ENCODE peak calls at places on chromosomes 1 and 21, in six cellular contexts. One of them, this sample, is unnamed.

GRCh38 chr1:71351438-71351837 is 270.6 kb upstream of the ZRANB2 start:
- DNase-seq in IMR-90: peak; percentile 81
- DNase-seq in neuronal stem cell: no peak
- DNase-seq in trophoblast cell: peak; percentile 37
- DNase-seq in mesenchymal stem cell: peak; percentile 28
- DNase-seq in H1: no peak
- DNase-seq in this sample: no peak

GRCh38 chr1:205041998-205042910 is 758 bp upstream of the CNTN2 start:
- DNase-seq in H1: no peak
- DNase-seq in IMR-90: no peak
- DNase-seq in neuronal stem cell: no peak
- DNase-seq in trophoblast cell: no peak
- DNase-seq in mesenchymal stem cell: no peak
- DNase-seq in this sample: no peak

GRCh38 chr1:22689505-22689904 is 21.1 kb upstream of the EPHB2 start:
- DNase-seq in mesenchymal stem cell: peak; percentile 96
- DNase-seq in trophoblast cell: peak; percentile 92
- DNase-seq in H1: no peak
- DNase-seq in IMR-90: peak; percentile 96
- DNase-seq in neuronal stem cell: no peak
- DNase-seq in this sample: no peak

GRCh38 chr21:41133896-41134522 is 34.0 kb upstream of the BACE2 start:
- DNase-seq in mesenchymal stem cell: peak; percentile 3
- DNase-seq in H1: no peak
- DNase-seq in neuronal stem cell: peak; percentile 20
- DNase-seq in IMR-90: peak; percentile 54
- DNase-seq in trophoblast cell: peak; percentile 63
- DNase-seq in this sample: no peak

GRCh38 chr1:3668585-3669300 is 16.4 kb downstream of the TP73 start:
- DNase-seq in IMR-90: no peak
- DNase-seq in trophoblast cell: peak; percentile 98
- DNase-seq in H1: peak; percentile 83
- DNase-seq in mesenchymal stem cell: no peak
- DNase-seq in neuronal stem cell: no peak
- DNase-seq in this sample: peak; percentile 90

GRCh38 chr1:215543191-215543606 is 23.9 kb upstream of the KCTD3 start:
- DNase-seq in H1: no peak
- DNase-seq in mesenchymal stem cell: peak; percentile 60
- DNase-seq in trophoblast cell: peak; percentile 15
- DNase-seq in neuronal stem cell: no peak
- DNase-seq in IMR-90: peak; percentile 72
- DNase-seq in this sample: no peak

GRCh38 chr1:166999090-166999489 is 10.0 kb downstream of the MAEL start:
- DNase-seq in mesenchymal stem cell: peak; percentile 6
- DNase-seq in trophoblast cell: no peak
- DNase-seq in neuronal stem cell: no peak
- DNase-seq in IMR-90: peak; percentile 16
- DNase-seq in H1: no peak
- DNase-seq in this sample: no peak

GRCh38 chr1:18949689-18950414 is 6.6 kb downstream of the IFFO2 start:
- DNase-seq in neuronal stem cell: no peak
- DNase-seq in IMR-90: peak; percentile 55
- DNase-seq in mesenchymal stem cell: peak; percentile 80
- DNase-seq in H1: no peak
- DNase-seq in trophoblast cell: peak; percentile 71
- DNase-seq in this sample: peak; percentile 68

GRCh38 chr1:38266197-38266520 is 219.6 kb upstream of the POU3F1 start:
- DNase-seq in IMR-90: no peak
- DNase-seq in trophoblast cell: no peak
- DNase-seq in mesenchymal stem cell: no peak
- DNase-seq in neuronal stem cell: no peak
- DNase-seq in H1: no peak
- DNase-seq in this sample: no peak

GRCh38 chr1:212256404-212256803 is 28.8 kb upstream of the PPP2R5A start:
- DNase-seq in IMR-90: no peak
- DNase-seq in mesenchymal stem cell: no peak
- DNase-seq in neuronal stem cell: no peak
- DNase-seq in trophoblast cell: no peak
- DNase-seq in H1: no peak
- DNase-seq in this sample: no peak

GRCh38 chr1:241079459-241079858 is 277.5 kb downstream of the RGS7 start:
- DNase-seq in IMR-90: no peak
- DNase-seq in neuronal stem cell: no peak
- DNase-seq in H1: no peak
- DNase-seq in mesenchymal stem cell: no peak
- DNase-seq in trophoblast cell: no peak
- DNase-seq in this sample: no peak

GRCh38 chr1:56065729-56066128 is 513.6 kb downstream of the PLPP3 start:
- DNase-seq in IMR-90: no peak
- DNase-seq in mesenchymal stem cell: peak; percentile 18
- DNase-seq in trophoblast cell: peak; percentile 24
- DNase-seq in neuronal stem cell: no peak
- DNase-seq in H1: no peak
- DNase-seq in this sample: no peak

GRCh38 chr21:36966846-36967657 is 583 bp upstream of the HLCS start:
- DNase-seq in neuronal stem cell: no peak
- DNase-seq in IMR-90: no peak
- DNase-seq in H1: peak; percentile 65
- DNase-seq in trophoblast cell: peak; percentile 39
- DNase-seq in mesenchymal stem cell: peak; percentile 37
- DNase-seq in this sample: no peak

GRCh38 chr1:33854091-33854490 is 9.8 kb upstream of the HMGB4 start:
- DNase-seq in H1: no peak
- DNase-seq in mesenchymal stem cell: no peak
- DNase-seq in IMR-90: no peak
- DNase-seq in trophoblast cell: no peak
- DNase-seq in neuronal stem cell: no peak
- DNase-seq in this sample: no peak

GRCh38 chr21:42079008-42079938 is 8.2 kb downstream of the UMODL1 start:
- DNase-seq in mesenchymal stem cell: no peak
- DNase-seq in trophoblast cell: no peak
- DNase-seq in neuronal stem cell: no peak
- DNase-seq in IMR-90: no peak
- DNase-seq in H1: no peak
- DNase-seq in this sample: no peak

GRCh38 chr1:147853391-147853790 is 49.2 kb upstream of the GJA8 start:
- DNase-seq in IMR-90: peak; percentile 11
- DNase-seq in mesenchymal stem cell: peak; percentile 42
- DNase-seq in H1: no peak
- DNase-seq in neuronal stem cell: no peak
- DNase-seq in trophoblast cell: peak; percentile 94
- DNase-seq in this sample: no peak

GRCh38 chr1:51313961-51314777 is 16.2 kb downstream of the TTC39A start:
- DNase-seq in H1: no peak
- DNase-seq in IMR-90: peak; percentile 87
- DNase-seq in mesenchymal stem cell: peak; percentile 81
- DNase-seq in neuronal stem cell: no peak
- DNase-seq in trophoblast cell: peak; percentile 63
- DNase-seq in this sample: no peak

DNA sequence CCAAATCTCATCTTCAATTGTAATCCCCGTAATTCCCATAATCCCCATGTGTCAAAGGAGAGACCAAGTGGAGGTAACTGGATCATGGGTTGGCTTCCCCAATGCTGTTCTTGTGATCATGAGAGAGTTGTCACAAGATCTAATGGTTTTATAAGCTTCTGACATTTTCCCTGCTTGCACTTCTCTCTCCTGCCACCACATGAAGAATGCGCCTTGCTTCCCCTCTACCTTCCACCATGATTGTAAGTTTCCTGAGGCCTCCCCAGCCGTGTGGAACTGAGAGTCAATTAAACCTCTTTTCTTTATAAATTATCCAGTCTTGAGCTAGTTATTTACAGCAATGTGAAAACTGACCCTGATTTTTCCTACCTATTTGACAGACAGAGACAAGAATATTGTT is 162.5 kb upstream of the SYT6 start:
- DNase-seq in mesenchymal stem cell: no peak
- DNase-seq in IMR-90: no peak
- DNase-seq in trophoblast cell: no peak
- DNase-seq in neuronal stem cell: no peak
- DNase-seq in H1: no peak
- DNase-seq in this sample: no peak
- H3K27ac ChIP-seq in mesenchymal stem cell: peak overlapping the region; percentile 57
- H3K27ac ChIP-seq in IMR-90: no peak overlapping the region
- H3K27ac ChIP-seq in trophoblast cell: no peak overlapping the region
- H3K27ac ChIP-seq in neuronal stem cell: no peak overlapping the region
- H3K27ac ChIP-seq in H1: no peak overlapping the region
- H3K27ac ChIP-seq in this sample: no peak overlapping the region

GRCh38 chr1:88204768-88205167 is 479.3 kb upstream of the PKN2 start:
- DNase-seq in trophoblast cell: no peak
- DNase-seq in neuronal stem cell: no peak
- DNase-seq in mesenchymal stem cell: no peak
- DNase-seq in IMR-90: no peak
- DNase-seq in H1: no peak
- DNase-seq in this sample: no peak

GRCh38 chr1:88204111-88204510 is 480.0 kb upstream of the PKN2 start:
- DNase-seq in neuronal stem cell: no peak
- DNase-seq in trophoblast cell: peak; percentile 54
- DNase-seq in mesenchymal stem cell: no peak
- DNase-seq in IMR-90: no peak
- DNase-seq in H1: no peak
- DNase-seq in this sample: no peak

DNA sequence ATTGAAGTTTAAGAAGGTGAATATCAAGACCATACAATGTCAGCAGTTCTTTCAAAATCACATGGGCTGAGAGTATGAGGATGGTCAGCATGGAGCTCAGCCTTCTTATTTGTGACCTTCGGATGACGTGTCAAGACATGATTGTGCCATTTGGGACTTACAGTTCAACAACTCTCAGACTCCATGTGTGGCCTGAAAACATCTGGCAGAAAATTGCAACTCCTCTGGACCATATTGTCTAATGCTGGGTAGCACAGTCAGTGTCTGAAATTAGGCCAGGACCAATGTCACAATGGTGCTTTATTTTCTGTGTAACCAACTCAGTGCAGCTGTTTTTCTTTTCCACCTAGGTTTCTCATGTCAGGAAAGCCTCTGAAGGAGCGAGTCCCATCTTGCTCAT is 483.5 kb upstream of the PKN2 start:
- DNase-seq in mesenchymal stem cell: no peak
- DNase-seq in IMR-90: no peak
- DNase-seq in trophoblast cell: no peak
- DNase-seq in neuronal stem cell: no peak
- DNase-seq in H1: no peak
- DNase-seq in this sample: no peak
- H3K14ac ChIP-seq in mesenchymal stem cell: no peak overlapping the region
- H3K14ac ChIP-seq in IMR-90: no peak overlapping the region
- H3K14ac ChIP-seq in trophoblast cell: no peak overlapping the region
- H3K14ac ChIP-seq in neuronal stem cell: no peak overlapping the region
- H3K14ac ChIP-seq in H1: no peak overlapping the region
- H3K14ac ChIP-seq in this sample: no peak overlapping the region

DNA sequence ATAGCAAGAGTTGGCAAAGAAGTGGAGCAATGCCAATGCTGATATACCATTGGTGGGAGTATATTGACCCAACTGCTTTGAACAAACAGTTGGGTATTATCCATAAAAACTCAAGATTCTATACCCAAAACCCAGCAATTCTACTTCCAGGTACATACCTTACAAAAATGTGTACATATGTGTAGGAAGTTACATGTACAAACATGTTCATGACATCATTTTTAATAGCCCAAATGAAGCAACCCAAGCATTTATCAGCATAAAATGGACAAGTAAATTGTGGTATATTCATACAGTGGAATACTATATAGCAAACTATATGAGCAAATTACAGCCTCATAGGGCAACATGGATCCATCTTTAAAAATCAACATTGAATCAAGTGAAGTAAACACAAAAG is 20.9 kb downstream of the RWDD3 start:
- DNase-seq in H1: no peak
- DNase-seq in IMR-90: no peak
- DNase-seq in trophoblast cell: no peak
- DNase-seq in mesenchymal stem cell: no peak
- DNase-seq in neuronal stem cell: no peak
- DNase-seq in this sample: no peak
- H3K27ac ChIP-seq in H1: no peak overlapping the region
- H3K27ac ChIP-seq in IMR-90: no peak overlapping the region
- H3K27ac ChIP-seq in trophoblast cell: no peak overlapping the region
- H3K27ac ChIP-seq in mesenchymal stem cell: no peak overlapping the region
- H3K27ac ChIP-seq in neuronal stem cell: no peak overlapping the region
- H3K27ac ChIP-seq in this sample: no peak overlapping the region

DNA sequence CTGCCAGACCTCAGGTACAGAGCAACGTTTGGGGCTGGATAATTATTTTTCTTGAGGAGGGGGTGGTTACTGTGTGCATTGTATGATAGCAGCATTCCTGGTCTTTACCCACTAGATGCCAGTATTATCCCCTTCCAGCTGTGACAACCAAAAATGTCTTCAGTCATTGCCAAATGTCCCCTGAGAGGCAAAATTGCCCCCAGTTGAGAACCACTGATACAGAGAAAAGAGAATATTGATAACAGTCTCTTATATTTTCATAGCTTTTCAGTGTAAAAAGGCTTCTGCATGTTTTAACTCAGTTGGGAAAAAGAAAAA is 51.8 kb upstream of the SYT14 start:
- DNase-seq in trophoblast cell: no peak
- DNase-seq in IMR-90: no peak
- DNase-seq in H1: no peak
- DNase-seq in neuronal stem cell: no peak
- DNase-seq in mesenchymal stem cell: no peak
- DNase-seq in this sample: no peak
- H3K14ac ChIP-seq in trophoblast cell: no peak overlapping the region
- H3K14ac ChIP-seq in IMR-90: no peak overlapping the region
- H3K14ac ChIP-seq in H1: no peak overlapping the region
- H3K14ac ChIP-seq in neuronal stem cell: no peak overlapping the region
- H3K14ac ChIP-seq in mesenchymal stem cell: no peak overlapping the region
- H3K14ac ChIP-seq in this sample: no peak overlapping the region

GRCh38 chr1:11793819-11794218 is 11.9 kb downstream of the MTHFR start:
- DNase-seq in mesenchymal stem cell: no peak
- DNase-seq in H1: no peak
- DNase-seq in neuronal stem cell: no peak
- DNase-seq in IMR-90: no peak
- DNase-seq in trophoblast cell: no peak
- DNase-seq in this sample: no peak

GRCh38 chr1:11790880-11791715 is 14.7 kb downstream of the MTHFR start:
- DNase-seq in IMR-90: peak; percentile 95
- DNase-seq in H1: no peak
- DNase-seq in trophoblast cell: peak; percentile 69
- DNase-seq in neuronal stem cell: no peak
- DNase-seq in mesenchymal stem cell: peak; percentile 97
- DNase-seq in this sample: no peak

GRCh38 chr1:11794446-11795237 is 11.1 kb downstream of the MTHFR start:
- DNase-seq in IMR-90: no peak
- DNase-seq in mesenchymal stem cell: no peak
- DNase-seq in neuronal stem cell: no peak
- DNase-seq in H1: no peak
- DNase-seq in trophoblast cell: no peak
- DNase-seq in this sample: no peak

GRCh38 chr1:11790101-11790879 is 15.5 kb downstream of the MTHFR start:
- DNase-seq in trophoblast cell: no peak
- DNase-seq in neuronal stem cell: no peak
- DNase-seq in IMR-90: no peak
- DNase-seq in H1: no peak
- DNase-seq in mesenchymal stem cell: no peak
- DNase-seq in this sample: no peak

DNA sequence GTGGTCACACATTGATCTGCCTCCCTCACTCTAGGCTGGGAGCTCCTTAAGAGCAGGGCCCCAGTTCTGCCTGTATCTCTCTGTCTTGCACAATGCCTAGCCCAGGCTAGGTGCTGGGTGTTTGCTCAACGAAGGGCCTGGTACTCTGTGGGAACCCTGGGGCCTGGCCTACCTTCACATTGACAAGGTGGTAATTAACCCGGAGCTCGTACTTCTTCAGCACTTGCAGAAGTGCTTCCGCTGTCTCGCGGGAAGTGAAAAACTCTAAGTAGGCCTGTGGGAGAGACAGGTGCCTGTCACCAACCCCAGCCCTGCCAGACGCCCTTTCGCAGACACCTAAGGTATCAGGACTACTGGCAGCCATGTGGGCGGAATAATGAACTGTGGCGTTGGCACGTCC is 13.7 kb downstream of the MTHFR start:
- DNase-seq in mesenchymal stem cell: no peak
- DNase-seq in H1: no peak
- DNase-seq in neuronal stem cell: no peak
- DNase-seq in IMR-90: no peak
- DNase-seq in trophoblast cell: no peak
- DNase-seq in this sample: no peak
- H3K27ac ChIP-seq in mesenchymal stem cell: no peak overlapping the region
- H3K27ac ChIP-seq in H1: no peak overlapping the region
- H3K27ac ChIP-seq in neuronal stem cell: no peak overlapping the region
- H3K27ac ChIP-seq in IMR-90: peak overlapping the region; percentile 68
- H3K27ac ChIP-seq in trophoblast cell: no peak overlapping the region
- H3K27ac ChIP-seq in this sample: no peak overlapping the region